ENCODE peak calls at places on chromosomes 11 and 22, in eight cellular contexts. P, U, K, E, G, D, S and H are unnamed samples.

GRCh38 chr11:68038718-68039525 is at the start of gene TCIRG1:
- DNase-seq in P (no peak), U (peak; percentile 91), K (no peak), E (peak; percentile 72), G (peak; percentile 88), D (peak; percentile 71), S (peak; percentile 53), H (peak; percentile 55)

GRCh38 chr11:10696797-10697620 is 3.5 kb upstream of the IRAG1 start:
- DNase-seq in P (no peak), U (no peak), K (no peak), E (no peak), G (peak; percentile 44), D (no peak), S (no peak), H (no peak)

GRCh38 chr11:15170170-15170569 is 55.4 kb downstream of the INSC start:
- DNase-seq in P (no peak), U (no peak), K (no peak), E (no peak), G (no peak), D (no peak), S (no peak), H (no peak)

GRCh38 chr11:72012091-72012630 is 13.5 kb downstream of the IL18BP start:
- DNase-seq in P (no peak), U (no peak), K (no peak), E (no peak), G (no peak), D (no peak), S (no peak), H (no peak)

GRCh38 chr11:2475151-2475918 is 30.5 kb downstream of the KCNQ1 start:
- DNase-seq in P (no peak), U (no peak), K (no peak), E (no peak), G (no peak), D (no peak), S (no peak), H (no peak)

GRCh38 chr22:18968011-18968749 is 32.1 kb upstream of the PRODH start:
- DNase-seq in P (no peak), U (no peak), K (no peak), E (peak; percentile 29), G (peak; percentile 44), D (no peak), S (no peak), H (no peak)

GRCh38 chr11:2562181-2562581 is 117.4 kb downstream of the KCNQ1 start:
- DNase-seq in P (no peak), U (no peak), K (no peak), E (no peak), G (peak; percentile 25), D (peak; percentile 95), S (no peak), H (peak; percentile 87)

GRCh38 chr11:2825886-2826678 is 59.5 kb downstream of the CDKN1C start:
- DNase-seq in P (peak; percentile 45), U (peak; percentile 87), K (no peak), E (peak; percentile 23), G (peak; percentile 74), D (peak; percentile 48), S (no peak), H (peak; percentile 29)

GRCh38 chr11:111422494-111423249 is 43.6 kb upstream of the POU2AF1 start:
- DNase-seq in P (no peak), U (peak; percentile 69), K (peak; percentile 62), E (peak; percentile 77), G (no peak), D (peak; percentile 60), S (peak; percentile 60), H (peak; percentile 38)